ENCODE peak calls at places on chromosome 15, in four cellular contexts. One of them, this sample, is unnamed.

GRCh38 chr15:98017150-98017964 is 56.9 kb downstream of the ARRDC4 start:
- DNase-seq in GM12878: no peak
- DNase-seq in K562: no peak
- DNase-seq in HepG2: no peak
- DNase-seq in this sample: no peak

GRCh38 chr15:45919806-45920205 is 285.0 kb downstream of the SQOR start:
- DNase-seq in GM12878: no peak
- DNase-seq in K562: no peak
- DNase-seq in HepG2: peak; percentile 32
- DNase-seq in this sample: no peak

GRCh38 chr15:69148465-69148864 is 12.0 kb upstream of the GLCE start:
- DNase-seq in GM12878: no peak
- DNase-seq in K562: no peak
- DNase-seq in HepG2: no peak
- DNase-seq in this sample: no peak

GRCh38 chr15:62164500-62165028 is 521 bp downstream of the C2CD4B start:
- DNase-seq in GM12878: no peak
- DNase-seq in K562: no peak
- DNase-seq in HepG2: no peak
- DNase-seq in this sample: no peak

GRCh38 chr15:35182841-35183479 is 97.9 kb upstream of the NANOGP8 start:
- DNase-seq in GM12878: peak; percentile 45
- DNase-seq in K562: no peak
- DNase-seq in HepG2: no peak
- DNase-seq in this sample: peak; percentile 27

GRCh38 chr15:56832125-56832524 is 86.3 kb upstream of the TCF12 start:
- DNase-seq in GM12878: no peak
- DNase-seq in K562: no peak
- DNase-seq in HepG2: no peak
- DNase-seq in this sample: no peak

GRCh38 chr15:59199775-59200465 is 6.7 kb upstream of the LDHAL6B start:
- DNase-seq in GM12878: no peak
- DNase-seq in K562: no peak
- DNase-seq in HepG2: no peak
- DNase-seq in this sample: peak; percentile 8

GRCh38 chr15:62218841-62219240 is 53.8 kb upstream of the C2CD4B start:
- DNase-seq in GM12878: no peak
- DNase-seq in K562: no peak
- DNase-seq in HepG2: no peak
- DNase-seq in this sample: no peak

GRCh38 chr15:68818671-68819450 is 1.8 kb downstream of the ANP32A start:
- DNase-seq in GM12878: no peak
- DNase-seq in K562: peak; percentile 61
- DNase-seq in HepG2: peak; percentile 24
- DNase-seq in this sample: peak; percentile 33

GRCh38 chr15:38389924-38390542 is 63.9 kb upstream of the FAM98B start:
- DNase-seq in GM12878: peak; percentile 15
- DNase-seq in K562: peak; percentile 55
- DNase-seq in HepG2: peak; percentile 58
- DNase-seq in this sample: peak; percentile 45

GRCh38 chr15:68224546-68225250 is 4.8 kb downstream of the CLN6 start:
- DNase-seq in GM12878: peak; percentile 72
- DNase-seq in K562: peak; percentile 5
- DNase-seq in HepG2: no peak
- DNase-seq in this sample: peak; percentile 4

GRCh38 chr15:65939901-65940617 is 70.8 kb downstream of the RAB11A start:
- DNase-seq in GM12878: no peak
- DNase-seq in K562: no peak
- DNase-seq in HepG2: no peak
- DNase-seq in this sample: no peak

GRCh38 chr15:45091581-45091980 is 22.4 kb downstream of the DUOX2 start:
- DNase-seq in GM12878: no peak
- DNase-seq in K562: no peak
- DNase-seq in HepG2: no peak
- DNase-seq in this sample: no peak

GRCh38 chr15:86178845-86179244 is 99.2 kb downstream of the AGBL1 start:
- DNase-seq in GM12878: no peak
- DNase-seq in K562: no peak
- DNase-seq in HepG2: no peak
- DNase-seq in this sample: no peak

GRCh38 chr15:96333194-96334016 is 2.9 kb downstream of the NR2F2 start:
- DNase-seq in GM12878: no peak
- DNase-seq in K562: no peak
- DNase-seq in HepG2: no peak
- DNase-seq in this sample: no peak

GRCh38 chr15:74208496-74208895 is 5.9 kb upstream of the STRA6 start:
- DNase-seq in GM12878: no peak
- DNase-seq in K562: no peak
- DNase-seq in HepG2: no peak
- DNase-seq in this sample: no peak

GRCh38 chr15:80424381-80424780 is 20.2 kb downstream of the ARNT2 start:
- DNase-seq in GM12878: no peak
- DNase-seq in K562: no peak
- DNase-seq in HepG2: no peak
- DNase-seq in this sample: no peak

GRCh38 chr15:43249699-43250203 is 17.0 kb downstream of the TGM5 start:
- DNase-seq in GM12878: peak; percentile 94
- DNase-seq in K562: no peak
- DNase-seq in HepG2: no peak
- DNase-seq in this sample: no peak

GRCh38 chr15:92953997-92954396 is 53.9 kb downstream of the CHD2 start:
- DNase-seq in GM12878: no peak
- DNase-seq in K562: no peak
- DNase-seq in HepG2: no peak
- DNase-seq in this sample: no peak

GRCh38 chr15:38074029-38074428 is 139.6 kb downstream of the TMCO5A start:
- DNase-seq in GM12878: no peak
- DNase-seq in K562: no peak
- DNase-seq in HepG2: no peak
- DNase-seq in this sample: no peak

GRCh38 chr15:74815121-74815933 is 2.7 kb downstream of the LMAN1L start:
- DNase-seq in GM12878: no peak
- DNase-seq in K562: no peak
- DNase-seq in HepG2: no peak
- DNase-seq in this sample: no peak

GRCh38 chr15:68498076-68498475 is 66.1 kb upstream of the ITGA11 start:
- DNase-seq in GM12878: no peak
- DNase-seq in K562: no peak
- DNase-seq in HepG2: no peak
- DNase-seq in this sample: no peak

GRCh38 chr15:70486451-70487379 is 276.6 kb downstream of the UACA start:
- DNase-seq in GM12878: peak; percentile 91
- DNase-seq in K562: no peak
- DNase-seq in HepG2: no peak
- DNase-seq in this sample: no peak

GRCh38 chr15:66743703-66744536 is 41.9 kb downstream of the SMAD6 start:
- DNase-seq in GM12878: no peak
- DNase-seq in K562: no peak
- DNase-seq in HepG2: no peak
- DNase-seq in this sample: no peak

GRCh38 chr15:90654233-90655124 is 62.7 kb upstream of the BLM start:
- DNase-seq in GM12878: no peak
- DNase-seq in K562: no peak
- DNase-seq in HepG2: no peak
- DNase-seq in this sample: no peak

GRCh38 chr15:67574981-67575632 is 32.6 kb downstream of the MAP2K5 start:
- DNase-seq in GM12878: no peak
- DNase-seq in K562: no peak
- DNase-seq in HepG2: no peak
- DNase-seq in this sample: no peak

GRCh38 chr15:75672646-75673425 is 25.1 kb downstream of the SNX33 start:
- DNase-seq in GM12878: no peak
- DNase-seq in K562: no peak
- DNase-seq in HepG2: no peak
- DNase-seq in this sample: no peak

GRCh38 chr15:52180196-52180835 is 10.9 kb downstream of the GNB5 start:
- DNase-seq in GM12878: no peak
- DNase-seq in K562: peak; percentile 18
- DNase-seq in HepG2: no peak
- DNase-seq in this sample: no peak

GRCh38 chr15:67406257-67406861 is 114.6 kb upstream of the C15orf61 start:
- DNase-seq in GM12878: no peak
- DNase-seq in K562: peak; percentile 25
- DNase-seq in HepG2: no peak
- DNase-seq in this sample: no peak

GRCh38 chr15:62545392-62546227 is 380.5 kb upstream of the C2CD4B start:
- DNase-seq in GM12878: no peak
- DNase-seq in K562: no peak
- DNase-seq in HepG2: no peak
- DNase-seq in this sample: no peak

GRCh38 chr15:82670699-82671098 is 23.5 kb upstream of the CPEB1 start:
- DNase-seq in GM12878: no peak
- DNase-seq in K562: no peak
- DNase-seq in HepG2: no peak
- DNase-seq in this sample: no peak

GRCh38 chr15:97126556-97127233 is 796.2 kb downstream of the NR2F2 start:
- DNase-seq in GM12878: no peak
- DNase-seq in K562: no peak
- DNase-seq in HepG2: no peak
- DNase-seq in this sample: peak; percentile 16

GRCh38 chr15:99412626-99413025 is 153.2 kb upstream of the MEF2A start:
- DNase-seq in GM12878: no peak
- DNase-seq in K562: no peak
- DNase-seq in HepG2: no peak
- DNase-seq in this sample: no peak

GRCh38 chr15:99413955-99414754 is 151.6 kb upstream of the MEF2A start:
- DNase-seq in GM12878: no peak
- DNase-seq in K562: no peak
- DNase-seq in HepG2: no peak
- DNase-seq in this sample: no peak

GRCh38 chr15:99412082-99412481 is 153.7 kb upstream of the MEF2A start:
- DNase-seq in GM12878: no peak
- DNase-seq in K562: no peak
- DNase-seq in HepG2: no peak
- DNase-seq in this sample: no peak

GRCh38 chr15:99414755-99415731 is 150.7 kb upstream of the MEF2A start:
- DNase-seq in GM12878: no peak
- DNase-seq in K562: no peak
- DNase-seq in HepG2: no peak
- DNase-seq in this sample: no peak

DNA sequence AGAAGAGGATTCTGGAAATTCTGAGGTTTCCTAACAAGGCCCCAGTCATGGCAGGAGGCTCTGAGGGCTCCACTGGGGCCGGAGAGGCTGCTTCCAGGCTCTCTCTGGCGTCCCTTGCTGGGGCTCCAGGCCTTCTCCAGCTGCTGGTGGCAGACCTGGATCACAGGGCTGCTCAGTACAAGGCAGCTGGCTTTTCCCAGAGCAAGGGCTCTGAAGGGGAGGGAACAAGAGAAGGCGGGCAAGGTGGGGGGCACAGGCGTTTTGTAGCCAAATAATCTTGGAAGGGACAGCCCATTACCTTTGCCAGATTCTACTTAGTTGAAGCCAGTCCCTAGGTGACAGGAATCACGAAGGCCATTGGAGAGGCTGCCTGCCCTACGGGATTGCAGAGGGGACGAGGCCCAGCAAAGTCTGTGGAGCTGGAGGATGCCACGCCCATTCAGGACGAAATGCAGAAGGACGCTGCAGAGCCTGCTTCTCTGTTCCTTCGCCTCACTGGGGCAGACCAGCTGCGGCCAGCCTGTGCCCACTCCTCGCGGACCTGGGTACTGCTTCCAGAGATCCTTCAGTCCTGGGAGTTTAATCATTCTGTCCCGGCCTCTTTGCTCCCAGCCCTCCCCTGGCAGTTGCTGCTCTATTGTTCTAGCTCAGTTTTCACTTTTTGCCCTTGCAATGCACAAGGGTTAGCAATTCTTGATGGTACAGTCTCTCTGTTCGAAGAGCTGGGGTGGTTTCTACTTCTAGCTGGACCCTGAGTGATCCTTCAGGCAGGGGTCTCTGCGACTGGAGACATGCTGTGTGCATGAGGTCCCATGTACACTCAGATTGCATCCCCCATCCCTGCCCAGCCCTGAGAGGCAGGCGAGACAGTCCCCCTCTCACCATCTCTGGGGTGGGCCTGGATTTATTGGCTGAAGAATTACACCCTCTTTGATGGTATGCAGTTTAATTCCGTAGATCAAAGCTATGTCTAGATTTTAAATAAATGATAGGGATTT is 149.3 kb upstream of the MEF2A start:
- DNase-seq in GM12878: no peak
- DNase-seq in K562: no peak
- DNase-seq in HepG2: no peak
- DNase-seq in this sample: no peak
- TF ChIP-seq TARDBP in GM12878: no peak
- TF ChIP-seq TARDBP in K562: no peak
- TF ChIP-seq TARDBP in HepG2: no peak
- TF ChIP-seq TARDBP in this sample: no peak

DNA sequence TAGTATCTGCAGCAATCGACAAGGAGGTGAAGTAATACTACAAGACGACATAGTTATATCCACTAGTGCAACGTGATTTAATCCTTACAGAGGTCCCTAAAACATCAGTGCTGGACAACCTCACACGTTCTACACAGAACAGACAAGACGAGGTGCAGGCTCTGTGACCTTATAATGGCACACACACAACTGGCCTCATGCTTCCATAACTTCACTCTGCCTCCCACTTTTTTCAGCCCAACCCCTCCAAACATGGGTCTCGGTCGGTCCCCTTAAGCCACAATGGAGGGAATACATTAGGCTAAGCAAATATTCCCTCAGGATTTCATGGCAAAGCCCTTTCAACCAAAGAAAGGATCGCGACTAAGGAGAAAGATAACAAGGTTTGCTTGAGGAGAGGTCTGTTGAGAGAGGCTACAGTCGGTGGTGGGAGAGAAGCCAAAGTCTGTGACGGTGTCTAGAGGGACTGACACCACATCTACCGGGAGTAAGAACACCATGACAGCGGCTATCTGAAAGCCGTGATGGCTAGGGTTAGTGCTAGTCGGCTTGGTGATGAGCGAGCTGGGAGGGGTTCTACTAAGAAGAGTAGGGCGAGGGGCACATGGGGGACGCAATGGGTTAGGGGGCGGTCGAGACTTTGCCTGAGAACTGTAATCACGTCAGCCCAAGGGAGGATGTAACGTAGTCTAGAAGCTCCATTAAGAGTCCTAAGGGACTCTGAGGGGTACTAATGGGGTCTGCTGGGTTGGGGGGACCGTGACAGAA is 1.1 kb downstream of the MYO9A start:
- DNase-seq in GM12878: no peak
- DNase-seq in K562: no peak
- DNase-seq in HepG2: no peak
- DNase-seq in this sample: peak; percentile 22
- TF ChIP-seq BHLHE40 in GM12878: no peak
- TF ChIP-seq BHLHE40 in K562: no peak
- TF ChIP-seq BHLHE40 in HepG2: no peak
- TF ChIP-seq BHLHE40 in this sample: no peak

GRCh38 chr15:29455055-29455454 is 185.4 kb upstream of the NSMCE3 start:
- DNase-seq in GM12878: no peak
- DNase-seq in K562: no peak
- DNase-seq in HepG2: no peak
- DNase-seq in this sample: no peak
- TF ChIP-seq TARDBP in GM12878: no peak
- TF ChIP-seq TARDBP in K562: no peak
- TF ChIP-seq TARDBP in HepG2: no peak
- TF ChIP-seq TARDBP in this sample: no peak

GRCh38 chr15:39419651-39420050 is 161.2 kb upstream of the THBS1 start:
- DNase-seq in GM12878: no peak
- DNase-seq in K562: no peak
- DNase-seq in HepG2: peak; percentile 50
- DNase-seq in this sample: no peak
- TF ChIP-seq BHLHE40 in GM12878: no peak
- TF ChIP-seq BHLHE40 in K562: no peak
- TF ChIP-seq BHLHE40 in HepG2: no peak
- TF ChIP-seq BHLHE40 in this sample: no peak